ENCODE peak calls at places on chromosomes 16 and 17, in five cellular contexts. O is central memory CD4-positive, alpha-beta T cell; M is GM04503; R is EL; N is AG09309. C is an unnamed sample.

GRCh38 chr16:4976611-4977145 is 18.5 kb downstream of the SEC14L5 start:
- DNase-seq in O (no peak), M (no peak), R (no peak), N (no peak), C (no peak)

GRCh38 chr17:50206604-50207293 is 5.3 kb upstream of the COL1A1 start:
- DNase-seq in O (no peak), M (no peak), R (peak), N (no peak), C (peak)

GRCh38 chr16:56263711-56264608 is 72.7 kb downstream of the GNAO1 start:
- DNase-seq in O (no peak), M (no peak), R (no peak), N (no peak), C (no peak)

GRCh38 chr16:1823821-1824220 is 2.8 kb downstream of the HAGH start:
- DNase-seq in O (no peak), M (no peak), R (peak), N (no peak), C (peak)

GRCh38 chr17:4584835-4585187 is 482 bp downstream of the SMTNL2 start:
- DNase-seq in O (no peak), M (no peak), R (no peak), N (no peak), C (no peak)

GRCh38 chr16:89417352-89417751 is 73.0 kb downstream of the ANKRD11 start:
- DNase-seq in O (no peak), M (no peak), R (no peak), N (no peak), C (no peak)

GRCh38 chr16:78987676-78988075 is 612.9 kb downstream of the MAF start:
- DNase-seq in O (no peak), M (no peak), R (no peak), N (no peak), C (no peak)

GRCh38 chr17:76667786-76668453 is 24.4 kb upstream of the ST6GALNAC1 start:
- DNase-seq in O (no peak), M (no peak), R (no peak), N (no peak), C (no peak)

GRCh38 chr16:89473791-89474414 is 16.5 kb downstream of the ANKRD11 start:
- DNase-seq in O (no peak), M (no peak), R (peak), N (no peak), C (no peak)

GRCh38 chr16:78216166-78216745 is 116.8 kb downstream of the WWOX start:
- DNase-seq in O (no peak), M (no peak), R (no peak), N (no peak), C (no peak)

GRCh38 chr17:8994319-8994718 is 27.0 kb upstream of the NTN1 start:
- DNase-seq in O (peak), M (no peak), R (peak), N (no peak), C (peak)

GRCh38 chr17:17538417-17539391 is 42.5 kb upstream of the RASD1 start:
- DNase-seq in O (no peak), M (no peak), R (no peak), N (no peak), C (peak)

GRCh38 chr16:79402356-79402755 is 198.2 kb downstream of the MAF start:
- DNase-seq in O (no peak), M (no peak), R (no peak), N (no peak), C (no peak)

GRCh38 chr17:61390479-61390791 is 9.2 kb upstream of the TBX2 start:
- DNase-seq in O (no peak), M (no peak), R (no peak), N (no peak), C (no peak)

GRCh38 chr16:16093625-16094332 is 129.5 kb downstream of the ABCC6 start:
- DNase-seq in O (no peak), M (no peak), R (no peak), N (no peak), C (no peak)

GRCh38 chr17:47225911-47226688 is 17.0 kb downstream of the MYL4 start:
- DNase-seq in O (no peak), M (no peak), R (no peak), N (no peak), C (no peak)

GRCh38 chr16:8931864-8932263 is 31.8 kb downstream of the USP7 start:
- DNase-seq in O (peak), M (no peak), R (peak), N (no peak), C (peak)

GRCh38 chr16:12095275-12096161 is 119.0 kb downstream of the SNX29 start:
- DNase-seq in O (peak), M (peak), R (peak), N (no peak), C (peak)

GRCh38 chr16:68384293-68385255 is 63.7 kb downstream of the SMPD3 start:
- DNase-seq in O (no peak), M (no peak), R (no peak), N (no peak), C (no peak)

GRCh38 chr17:61380217-61380835 is 19.3 kb upstream of the TBX2 start:
- DNase-seq in O (no peak), M (no peak), R (no peak), N (no peak), C (no peak)

GRCh38 chr16:85196976-85197375 is 84.7 kb upstream of the CIBAR2 start:
- DNase-seq in O (no peak), M (no peak), R (no peak), N (no peak), C (no peak)

GRCh38 chr16:62194828-62195227 is 158.6 kb upstream of the CDH8 start:
- DNase-seq in O (no peak), M (no peak), R (no peak), N (no peak), C (no peak)

GRCh38 chr17:8799001-8799850 is at the start of gene MFSD6L:
- DNase-seq in O (no peak), M (no peak), R (peak), N (no peak), C (no peak)

GRCh38 chr17:4305224-4305623 is 41.4 kb upstream of the ANKFY1 start:
- DNase-seq in O (no peak), M (no peak), R (no peak), N (no peak), C (no peak)

GRCh38 chr16:88334517-88335149 is 48.1 kb upstream of the ZNF469 start:
- DNase-seq in O (no peak), M (no peak), R (no peak), N (no peak), C (no peak)

GRCh38 chr16:81560979-81561657 is 116.5 kb downstream of the CMIP start:
- DNase-seq in O (no peak), M (no peak), R (peak), N (no peak), C (no peak)

GRCh38 chr17:21313320-21313719 is 28.8 kb downstream of the MAP2K3 start:
- DNase-seq in O (no peak), M (no peak), R (no peak), N (no peak), C (no peak)

GRCh38 chr17:59814685-59815084 is 78.1 kb downstream of the TUBD1 start:
- DNase-seq in O (no peak), M (no peak), R (no peak), N (no peak), C (no peak)

GRCh38 chr16:24685539-24686432 is 43.7 kb upstream of the TNRC6A start:
- DNase-seq in O (no peak), M (peak), R (peak), N (peak), C (peak)

GRCh38 chr17:50234581-50234980 is 33.1 kb upstream of the COL1A1 start:
- DNase-seq in O (no peak), M (no peak), R (no peak), N (no peak), C (no peak)

GRCh38 chr16:23282508-23282907 is 19.6 kb upstream of the SCNN1B start:
- DNase-seq in O (no peak), M (no peak), R (no peak), N (no peak), C (no peak)

GRCh38 chr17:77191266-77191665 is 50.5 kb downstream of the SEC14L1 start:
- DNase-seq in O (no peak), M (no peak), R (no peak), N (no peak), C (no peak)

GRCh38 chr17:65442250-65442649 is 119.2 kb downstream of the AXIN2 start:
- DNase-seq in O (no peak), M (no peak), R (no peak), N (no peak), C (no peak)

GRCh38 chr17:17236295-17237025 is 508 bp downstream of the FLCN start:
- DNase-seq in O (peak), M (peak), R (peak), N (no peak), C (peak)

GRCh38 chr17:68961204-68961893 is 6.2 kb upstream of the ABCA8 start:
- DNase-seq in O (no peak), M (no peak), R (no peak), N (no peak), C (no peak)

C was measured in adipocyte.